ENCODE peak calls at places on chromosome 7, in ten cellular contexts. P, Z, G, L, Y, U, X, I, E and K are unnamed samples.

GRCh38 chr7:131898418-131898817 is 342.0 kb upstream of the PODXL start:
- DNase-seq in P (no peak), Z (no peak), G (no peak), L (no peak), Y (no peak), U (no peak), X (no peak), I (no peak), E (no peak), K (no peak)

GRCh38 chr7:85114342-85114741 is 72.5 kb downstream of the SEMA3D start:
- DNase-seq in P (no peak), Z (peak), G (peak), L (no peak), Y (no peak), U (no peak), X (no peak), I (no peak), E (no peak), K (no peak)

GRCh38 chr7:135210818-135211178 is 528 bp downstream of the WDR91 start:
- DNase-seq in P (no peak), Z (no peak), G (no peak), L (no peak), Y (no peak), U (peak), X (no peak), I (no peak), E (no peak), K (no peak)

GRCh38 chr7:37832194-37832593 is 16.2 kb upstream of the NME8 start:
- DNase-seq in P (peak), Z (no peak), G (peak), L (no peak), Y (peak), U (peak), X (peak), I (peak), E (peak), K (peak)

GRCh38 chr7:18345641-18346234 is 149.8 kb upstream of the HDAC9 start:
- DNase-seq in P (no peak), Z (peak), G (peak), L (no peak), Y (no peak), U (peak), X (no peak), I (peak), E (no peak), K (peak)

GRCh38 chr7:136533732-136534131 is 334.7 kb upstream of the CHRM2 start:
- DNase-seq in P (peak), Z (no peak), G (no peak), L (no peak), Y (no peak), U (no peak), X (no peak), I (no peak), E (no peak), K (no peak)

GRCh38 chr7:73308665-73309214 is at the start of gene NSUN5:
- DNase-seq in P (peak), Z (peak), G (peak), L (peak), Y (peak), U (peak), X (peak), I (peak), E (peak), K (peak)

GRCh38 chr7:542935-543789 is 23.5 kb upstream of the PDGFA start:
- DNase-seq in P (no peak), Z (no peak), G (peak), L (peak), Y (peak), U (peak), X (no peak), I (peak), E (peak), K (no peak)

GRCh38 chr7:18866359-18867036 is 250.9 kb downstream of the TWIST1 start:
- DNase-seq in P (peak), Z (peak), G (peak), L (peak), Y (peak), U (peak), X (peak), I (peak), E (no peak), K (no peak)

GRCh38 chr7:27167170-27167505 is 1.8 kb upstream of the HOXA9 start:
- DNase-seq in P (no peak), Z (no peak), G (no peak), L (peak), Y (peak), U (no peak), X (no peak), I (no peak), E (peak), K (no peak)

GRCh38 chr7:128206747-128207500 is 34.2 kb upstream of the LEP start:
- DNase-seq in P (peak), Z (no peak), G (no peak), L (no peak), Y (no peak), U (no peak), X (no peak), I (no peak), E (no peak), K (peak)

GRCh38 chr7:5229451-5230271 is 39.6 kb downstream of the WIPI2 start:
- DNase-seq in P (no peak), Z (no peak), G (no peak), L (no peak), Y (no peak), U (no peak), X (no peak), I (no peak), E (peak), K (no peak)

GRCh38 chr7:17010637-17011300 is 129.0 kb upstream of the AGR3 start:
- DNase-seq in P (no peak), Z (no peak), G (no peak), L (no peak), Y (no peak), U (no peak), X (no peak), I (peak), E (no peak), K (no peak)

GRCh38 chr7:117559391-117559790 is 79.6 kb downstream of the CFTR start:
- DNase-seq in P (no peak), Z (no peak), G (no peak), L (no peak), Y (no peak), U (no peak), X (no peak), I (no peak), E (no peak), K (no peak)

GRCh38 chr7:85175217-85175616 is 11.6 kb downstream of the SEMA3D start:
- DNase-seq in P (no peak), Z (no peak), G (no peak), L (peak), Y (no peak), U (no peak), X (no peak), I (no peak), E (no peak), K (no peak)

GRCh38 chr7:46557295-46557711 is 636.2 kb upstream of the IGFBP3 start:
- DNase-seq in P (no peak), Z (no peak), G (no peak), L (no peak), Y (peak), U (peak), X (no peak), I (peak), E (no peak), K (no peak)

GRCh38 chr7:121489440-121489839 is 93.3 kb upstream of the FAM3C start:
- DNase-seq in P (no peak), Z (no peak), G (no peak), L (no peak), Y (no peak), U (no peak), X (no peak), I (no peak), E (no peak), K (no peak)

GRCh38 chr7:136528329-136528728 is 340.1 kb upstream of the CHRM2 start:
- DNase-seq in P (no peak), Z (no peak), G (peak), L (peak), Y (no peak), U (peak), X (no peak), I (no peak), E (no peak), K (no peak)

GRCh38 chr7:99008181-99008631 is 129.9 kb downstream of the TRRAP start:
- DNase-seq in P (peak), Z (no peak), G (no peak), L (no peak), Y (no peak), U (no peak), X (no peak), I (no peak), E (no peak), K (no peak)

GRCh38 chr7:4818000-4818794 is 42.8 kb downstream of the AP5Z1 start:
- DNase-seq in P (no peak), Z (no peak), G (no peak), L (no peak), Y (peak), U (no peak), X (no peak), I (no peak), E (peak), K (no peak)

GRCh38 chr7:72275412-72276070 is 136.6 kb downstream of the CALN1 start:
- DNase-seq in P (no peak), Z (no peak), G (no peak), L (no peak), Y (no peak), U (no peak), X (no peak), I (no peak), E (no peak), K (no peak)

GRCh38 chr7:103805376-103805775 is 184.1 kb downstream of the RELN start:
- DNase-seq in P (no peak), Z (no peak), G (no peak), L (no peak), Y (no peak), U (peak), X (no peak), I (no peak), E (no peak), K (no peak)

GRCh38 chr7:3591944-3592343 is 290.9 kb downstream of the SDK1 start:
- DNase-seq in P (no peak), Z (no peak), G (no peak), L (no peak), Y (no peak), U (no peak), X (no peak), I (no peak), E (no peak), K (no peak)

GRCh38 chr7:14125998-14126397 is 136.5 kb upstream of the ETV1 start:
- DNase-seq in P (no peak), Z (no peak), G (no peak), L (no peak), Y (no peak), U (peak), X (no peak), I (no peak), E (no peak), K (no peak)

GRCh38 chr7:124152859-124153692 is 120.2 kb upstream of the TMEM229A start:
- DNase-seq in P (no peak), Z (peak), G (peak), L (peak), Y (no peak), U (peak), X (no peak), I (peak), E (no peak), K (no peak)

DNA sequence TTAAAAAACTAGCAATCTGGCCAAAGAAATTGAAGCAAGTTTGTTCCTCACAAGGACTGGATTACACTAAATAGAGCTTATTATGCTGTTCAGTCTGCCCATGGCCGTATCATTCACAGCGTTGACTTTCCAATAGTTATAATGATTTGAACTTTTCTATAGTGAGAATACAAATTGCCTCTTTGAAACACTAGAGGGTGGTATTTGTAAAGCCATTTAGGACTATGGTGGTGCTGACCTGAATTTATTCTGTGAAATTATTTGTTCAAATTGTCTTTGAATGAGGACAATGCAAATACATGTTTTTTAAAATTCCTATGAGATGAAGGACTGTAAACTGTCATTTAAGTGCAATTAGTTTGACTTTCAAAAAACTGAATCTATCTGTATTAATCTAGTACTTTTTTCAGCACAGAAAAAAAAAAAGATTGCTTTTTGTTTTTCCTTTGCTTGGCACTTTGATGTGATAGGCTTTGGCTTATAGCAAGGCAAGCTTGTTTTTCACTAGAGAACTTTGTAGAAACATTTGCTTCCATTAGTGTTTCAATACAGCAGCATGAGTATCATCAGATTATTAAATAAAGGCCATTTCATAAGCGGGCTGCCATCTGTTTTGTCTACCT is 122.6 kb upstream of the TMEM229A start:
- DNase-seq in P (no peak), Z (peak), G (peak), L (no peak), Y (no peak), U (no peak), X (no peak), I (no peak), E (no peak), K (no peak)
- TF ChIP-seq CTCF in P (no peak), Z (peak), G (peak), L (peak), Y (peak), U (peak), X (no peak), I (peak), E (peak), K (no peak)

DNA sequence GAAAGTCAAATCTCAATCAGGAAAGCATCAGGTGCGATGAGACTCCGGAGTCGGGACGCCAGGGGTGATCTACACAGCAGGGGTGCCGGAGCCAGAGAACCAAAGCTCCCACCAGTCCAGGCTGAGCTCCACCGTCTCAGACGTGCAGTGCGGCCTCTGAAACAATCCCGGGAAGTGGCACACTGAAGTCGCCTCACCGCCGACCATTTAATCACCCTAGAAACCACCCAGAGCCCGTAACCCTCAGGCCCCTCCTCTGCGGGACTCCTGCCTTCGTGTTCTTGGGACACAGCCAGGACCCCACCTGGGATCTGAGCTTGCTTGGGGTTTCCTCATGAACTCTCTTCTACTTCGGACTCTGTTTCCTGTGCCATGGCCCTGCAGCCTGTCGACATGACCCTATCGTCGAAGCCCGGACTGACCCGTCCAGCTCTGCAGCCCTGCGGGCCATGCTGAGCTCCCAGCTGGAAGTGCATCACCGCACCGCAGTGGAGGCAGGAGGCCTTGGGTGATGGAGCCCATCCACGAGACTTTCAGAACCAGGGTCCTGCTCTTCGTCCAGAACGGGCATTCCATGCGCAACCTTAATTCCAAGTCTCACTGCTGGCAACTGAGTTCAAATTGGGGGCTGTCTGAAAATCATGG is 266.4 kb downstream of the PTPRN2 start:
- DNase-seq in P (no peak), Z (no peak), G (no peak), L (no peak), Y (no peak), U (no peak), X (no peak), I (no peak), E (no peak), K (no peak)
- TF ChIP-seq CTCF in P (no peak), Z (no peak), G (no peak), L (no peak), Y (no peak), U (no peak), X (no peak), I (no peak), E (no peak), K (no peak)

GRCh38 chr7:106234425-106234824 is 50.4 kb downstream of the NAMPT start:
- DNase-seq in P (no peak), Z (no peak), G (no peak), L (no peak), Y (no peak), U (no peak), X (no peak), I (no peak), E (no peak), K (no peak)

GRCh38 chr7:106236065-106236464 is 48.7 kb downstream of the NAMPT start:
- DNase-seq in P (no peak), Z (no peak), G (no peak), L (no peak), Y (no peak), U (no peak), X (no peak), I (no peak), E (no peak), K (no peak)

DNA sequence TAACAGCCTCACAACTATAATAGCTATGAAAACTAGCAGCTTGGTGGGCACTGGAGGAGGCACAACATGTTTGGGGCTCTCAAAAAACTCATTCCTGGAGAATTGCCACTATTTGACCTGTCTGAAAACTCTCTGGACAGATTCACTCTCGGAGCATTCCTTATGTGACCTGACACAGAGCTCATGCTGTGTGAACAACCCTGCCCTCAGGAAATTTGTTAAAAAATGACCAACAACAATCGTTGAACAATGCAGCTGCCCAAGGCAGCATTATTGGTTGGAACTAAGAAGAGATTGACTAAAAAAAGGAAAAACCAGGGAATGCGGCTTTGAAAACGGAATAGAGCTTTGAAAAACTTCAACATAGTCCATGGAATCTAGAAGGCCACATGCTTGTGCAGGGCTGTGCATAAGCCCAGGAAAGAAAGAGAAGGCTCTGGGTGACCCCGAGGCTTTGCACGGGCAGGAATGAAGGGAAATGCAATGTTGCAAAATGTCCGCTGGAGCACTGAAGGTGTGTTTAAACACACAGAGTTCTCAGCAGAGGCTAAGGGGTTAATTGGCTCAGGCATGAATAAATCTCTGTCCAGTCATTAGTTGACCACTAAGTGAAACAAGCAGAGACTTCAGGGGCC is 52.8 kb downstream of the NAMPT start:
- DNase-seq in P (no peak), Z (no peak), G (no peak), L (no peak), Y (no peak), U (peak), X (no peak), I (no peak), E (no peak), K (no peak)
- TF ChIP-seq CTCF in P (no peak), Z (no peak), G (no peak), L (no peak), Y (no peak), U (no peak), X (no peak), I (no peak), E (no peak), K (no peak)

GRCh38 chr7:42380411-42380810 is 143.4 kb upstream of the GLI3 start:
- DNase-seq in P (no peak), Z (no peak), G (no peak), L (peak), Y (no peak), U (no peak), X (no peak), I (no peak), E (no peak), K (no peak)

GRCh38 chr7:42389697-42390096 is 152.7 kb upstream of the GLI3 start:
- DNase-seq in P (no peak), Z (no peak), G (no peak), L (no peak), Y (no peak), U (no peak), X (no peak), I (no peak), E (no peak), K (no peak)

DNA sequence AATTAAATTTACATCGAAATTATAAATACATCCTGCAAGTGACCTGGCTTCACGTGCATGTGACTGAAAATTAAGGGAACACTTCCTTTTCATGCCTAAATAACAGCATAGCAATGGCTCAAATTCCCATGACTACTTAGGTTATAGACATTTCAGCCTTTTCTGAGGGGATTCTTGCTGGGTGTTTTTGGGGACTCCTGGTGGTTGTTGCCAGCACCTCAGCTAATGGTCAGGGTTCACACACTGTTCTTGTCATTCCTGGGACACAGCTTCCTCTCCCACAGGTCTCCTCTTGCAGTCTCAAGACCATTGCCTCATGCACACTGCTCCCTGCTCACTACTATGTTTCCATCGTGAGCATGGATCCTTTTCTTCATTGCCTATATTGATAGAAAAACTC is 148.9 kb upstream of the GLI3 start:
- DNase-seq in P (no peak), Z (no peak), G (no peak), L (no peak), Y (no peak), U (no peak), X (no peak), I (no peak), E (no peak), K (no peak)
- TF ChIP-seq CTCF in P (no peak), Z (peak), G (peak), L (no peak), Y (no peak), U (peak), X (no peak), I (no peak), E (no peak), K (no peak)

GRCh38 chr7:30019387-30019786 is 7.1 kb downstream of the FKBP14 start:
- DNase-seq in P (no peak), Z (no peak), G (no peak), L (no peak), Y (no peak), U (no peak), X (no peak), I (no peak), E (no peak), K (no peak)
- TF ChIP-seq CTCF in P (no peak), Z (peak), G (peak), L (peak), Y (no peak), U (peak), X (no peak), I (no peak), E (no peak), K (no peak)